ENCODE peak calls at places on chromosome 11, in seven cellular contexts. G is prostate gland; R is heart left ventricle; L is CD8-positive, alpha-beta T cell; X is astrocyte; M is colonic mucosa; K is fibroblast of lung. O is an unnamed sample. For H3K4me1, the result is how much of the 10 kb centered on the place peaks cover.

GRCh38 chr11:121426476-121427454 is 25.3 kb upstream of the SORL1 start:
- DNase-seq in G (no peak), R (peak), L (peak), X (no peak), M (peak), K (no peak), O (peak)

GRCh38 chr11:121770933-121771332 is 318.2 kb upstream of the SORL1-AS1 start:
- DNase-seq in G (no peak), R (no peak), L (no peak), X (no peak), M (no peak), K (peak), O (no peak)

GRCh38 chr11:77636738-77637344 is 753 bp downstream of the CLNS1A start:
- DNase-seq in G (no peak), R (no peak), L (no peak), X (no peak), M (no peak), K (no peak), O (no peak)

GRCh38 chr11:4865855-4866254 is 15.8 kb upstream of the OR51T1 start:
- DNase-seq in G (no peak), R (no peak), L (no peak), X (no peak), M (no peak), K (no peak), O (no peak)

GRCh38 chr11:119779195-119780071 is 50.4 kb upstream of the NECTIN1 start:
- DNase-seq in G (no peak), R (peak), L (no peak), X (no peak), M (no peak), K (no peak), O (no peak)

GRCh38 chr11:58963551-58964075 is 24.3 kb downstream of the GLYATL1 start:
- DNase-seq in G (peak), R (no peak), L (no peak), X (peak), M (no peak), K (peak), O (no peak)

GRCh38 chr11:10058356-10058755 is 235.7 kb downstream of the SBF2 start:
- DNase-seq in G (no peak), R (no peak), L (no peak), X (no peak), M (no peak), K (peak), O (no peak)

GRCh38 chr11:123391646-123392348 is 38.3 kb upstream of the GRAMD1B start:
- DNase-seq in G (no peak), R (no peak), L (no peak), X (no peak), M (no peak), K (no peak), O (no peak)

GRCh38 chr11:121671276-121672168 is 218.8 kb upstream of the SORL1-AS1 start:
- DNase-seq in G (no peak), R (no peak), L (no peak), X (peak), M (no peak), K (peak), O (no peak)

GRCh38 chr11:10441021-10441523 is 14.0 kb upstream of the AMPD3 start:
- DNase-seq in G (no peak), R (no peak), L (no peak), X (no peak), M (no peak), K (no peak), O (no peak)

GRCh38 chr11:640021-640706 is 3.1 kb downstream of the DRD4 start:
- DNase-seq in G (no peak), R (no peak), L (no peak), X (no peak), M (no peak), K (no peak), O (no peak)

GRCh38 chr11:28939381-28939780 is 831.2 kb downstream of the METTL15 start:
- DNase-seq in G (no peak), R (no peak), L (no peak), X (peak), M (no peak), K (no peak), O (no peak)

GRCh38 chr11:59463176-59463575 is 6.4 kb downstream of the OR4D6 start:
- DNase-seq in G (no peak), R (no peak), L (no peak), X (no peak), M (no peak), K (no peak), O (peak)

GRCh38 chr11:90134420-90135003 is at the start of gene NAALAD2:
- DNase-seq in G (peak), R (peak), L (no peak), X (peak), M (peak), K (peak), O (peak)

GRCh38 chr11:96741068-96741467 is 351.3 kb downstream of the JRKL start:
- DNase-seq in G (no peak), R (no peak), L (no peak), X (peak), M (no peak), K (peak), O (no peak)

GRCh38 chr11:43517518-43517917 is 158.8 kb downstream of the TTC17 start:
- DNase-seq in G (no peak), R (no peak), L (no peak), X (peak), M (no peak), K (no peak), O (no peak)

GRCh38 chr11:1301220-1302000 is 8.0 kb downstream of the TOLLIP start:
- DNase-seq in G (no peak), R (no peak), L (no peak), X (no peak), M (peak), K (no peak), O (no peak)

GRCh38 chr11:110991621-110992355 is 253.7 kb upstream of the POU2AF2 start:
- DNase-seq in G (no peak), R (no peak), L (no peak), X (peak), M (no peak), K (peak), O (no peak)

GRCh38 chr11:70170596-70171210 is 32.4 kb upstream of the FADD start:
- DNase-seq in G (no peak), R (no peak), L (no peak), X (no peak), M (no peak), K (no peak), O (no peak)

GRCh38 chr11:124194696-124195418 is 11.7 kb downstream of the OR10D3 start:
- DNase-seq in G (no peak), R (no peak), L (no peak), X (peak), M (peak), K (peak), O (peak)

GRCh38 chr11:134637091-134638015 is 225.3 kb upstream of the B3GAT1 start:
- DNase-seq in G (no peak), R (no peak), L (no peak), X (no peak), M (peak), K (no peak), O (no peak)

GRCh38 chr11:9663699-9664275 is at the start of gene SWAP70:
- DNase-seq in G (peak), R (peak), L (peak), X (peak), M (peak), K (peak), O (peak)

GRCh38 chr11:15863411-15863810 is 492.9 kb downstream of the SOX6 start:
- DNase-seq in G (no peak), R (no peak), L (no peak), X (no peak), M (no peak), K (peak), O (no peak)

GRCh38 chr11:22341582-22341919 is 3.4 kb downstream of the SLC17A6 start:
- DNase-seq in G (no peak), R (no peak), L (no peak), X (no peak), M (no peak), K (no peak), O (peak)

GRCh38 chr11:49995559-49995958 is 13.2 kb upstream of the OR4C12 start:
- DNase-seq in G (peak), R (peak), L (no peak), X (peak), M (peak), K (peak), O (no peak)

GRCh38 chr11:57249384-57250319 is 12.6 kb upstream of the APLNR start:
- DNase-seq in G (peak), R (peak), L (no peak), X (peak), M (peak), K (peak), O (peak)

GRCh38 chr11:2398664-2399355 is 1.7 kb upstream of the TSSC4 start:
- DNase-seq in G (no peak), R (no peak), L (no peak), X (no peak), M (no peak), K (no peak), O (no peak)

GRCh38 chr11:42951266-42951665 is 360.5 kb upstream of the API5 start:
- DNase-seq in G (peak), R (no peak), L (no peak), X (no peak), M (no peak), K (no peak), O (peak)

GRCh38 chr11:74929431-74930363 is 19.2 kb downstream of the XRRA1 start:
- DNase-seq in G (peak), R (peak), L (peak), X (peak), M (peak), K (peak), O (peak)

GRCh38 chr11:19422257-19422656 is 181.5 kb upstream of the E2F8 start:
- DNase-seq in G (no peak), R (no peak), L (no peak), X (no peak), M (no peak), K (no peak), O (no peak)

GRCh38 chr11:12215192-12215591 is 104.8 kb downstream of the MICAL2 start:
- DNase-seq in G (no peak), R (no peak), L (no peak), X (no peak), M (no peak), K (no peak), O (no peak)

GRCh38 chr11:106475181-106475580 is 397.7 kb downstream of the AASDHPPT start:
- DNase-seq in G (no peak), R (no peak), L (no peak), X (peak), M (no peak), K (no peak), O (no peak)

GRCh38 chr11:42806191-42806590 is 505.6 kb upstream of the API5 start:
- DNase-seq in G (no peak), R (no peak), L (no peak), X (no peak), M (no peak), K (no peak), O (no peak)

GRCh38 chr11:76609736-76610370 is 60.7 kb downstream of the LRRC32 start:
- DNase-seq in G (no peak), R (peak), L (no peak), X (peak), M (no peak), K (no peak), O (no peak)

DNA sequence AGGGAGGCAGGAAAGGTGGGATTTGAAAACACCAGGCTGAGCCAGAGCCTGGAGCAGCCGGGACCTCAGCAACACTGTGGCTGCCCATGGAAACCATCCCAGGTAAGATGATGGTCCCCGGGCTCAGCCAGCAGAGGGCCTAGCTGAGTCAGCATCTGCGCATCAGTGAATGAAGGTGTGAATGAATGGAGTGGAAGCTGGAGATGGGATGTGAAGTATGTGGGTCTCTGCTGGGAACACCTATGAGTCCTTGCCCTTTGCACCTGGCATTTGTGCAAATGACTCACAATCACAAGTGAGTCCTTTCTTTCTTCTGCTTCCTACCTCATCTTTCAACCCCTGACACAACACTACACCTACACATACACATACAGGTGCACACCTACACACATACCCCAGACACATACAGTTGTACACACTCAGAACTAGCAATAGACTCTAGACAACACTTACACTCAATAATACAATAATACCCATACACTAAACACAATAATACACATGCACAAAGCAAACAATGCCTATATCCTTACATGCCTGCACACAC is 62.8 kb upstream of the PRDM11 start:
- DNase-seq in G (no peak), R (no peak), L (no peak), X (no peak), M (peak), K (no peak), O (peak)
- TF ChIP-seq CTCF in G (no peak), R (peak), L (no peak), X (no peak), M (no peak), K (peak), O (no peak)

DNA sequence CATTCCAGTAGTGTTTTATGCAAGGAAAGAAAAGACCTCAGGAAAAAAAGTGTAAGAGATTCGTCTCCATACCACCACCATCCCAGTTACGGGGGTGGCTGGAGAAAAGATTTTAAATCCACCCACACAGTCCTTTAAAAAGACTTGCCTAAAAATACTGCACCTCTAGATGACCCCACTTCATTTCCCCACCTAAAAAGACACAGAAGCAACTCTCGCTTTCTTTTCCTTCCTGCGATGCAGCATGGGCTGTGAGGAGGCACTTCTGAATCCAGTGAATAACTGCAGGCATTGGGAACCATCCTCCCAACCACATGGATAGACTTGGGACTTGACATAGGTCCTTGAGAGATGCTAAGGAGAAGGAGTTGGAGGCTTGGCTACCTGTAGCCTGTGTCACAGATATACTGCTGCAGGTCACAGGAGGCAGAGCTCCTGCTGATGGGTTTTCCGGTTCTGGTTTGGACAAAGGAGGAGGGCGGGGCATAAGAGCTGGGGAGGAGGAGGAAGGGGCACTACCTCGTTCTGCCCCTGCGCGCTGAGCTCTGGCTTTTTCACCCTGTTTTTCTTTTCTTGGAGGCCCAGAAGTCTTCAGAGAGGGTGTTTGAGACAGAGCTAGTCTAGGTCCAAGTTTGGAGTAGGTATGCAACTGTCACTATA is 285.9 kb downstream of the NTM start:
- DNase-seq in G (no peak), R (no peak), L (no peak), X (no peak), M (no peak), K (no peak), O (no peak)
- H3K4me3 ChIP-seq in G (no peak), R (no peak), L (no peak), X (no peak), M (no peak), K (no peak), O (no peak)

GRCh38 chr11:6607190-6607635 is 3.6 kb downstream of the ILK start:
- DNase-seq in G (no peak), R (no peak), L (no peak), X (peak), M (peak), K (no peak), O (no peak)

GRCh38 chr11:6609502-6610015 is 2.5 kb downstream of the TAF10 start:
- DNase-seq in G (no peak), R (no peak), L (no peak), X (no peak), M (peak), K (no peak), O (no peak)

GRCh38 chr11:6606471-6607189 is 3.1 kb downstream of the ILK start:
- DNase-seq in G (peak), R (peak), L (peak), X (peak), M (peak), K (peak), O (peak)

GRCh38 chr11:6608726-6609501 is 3.1 kb downstream of the TAF10 start:
- DNase-seq in G (no peak), R (no peak), L (no peak), X (no peak), M (peak), K (no peak), O (no peak)

DNA sequence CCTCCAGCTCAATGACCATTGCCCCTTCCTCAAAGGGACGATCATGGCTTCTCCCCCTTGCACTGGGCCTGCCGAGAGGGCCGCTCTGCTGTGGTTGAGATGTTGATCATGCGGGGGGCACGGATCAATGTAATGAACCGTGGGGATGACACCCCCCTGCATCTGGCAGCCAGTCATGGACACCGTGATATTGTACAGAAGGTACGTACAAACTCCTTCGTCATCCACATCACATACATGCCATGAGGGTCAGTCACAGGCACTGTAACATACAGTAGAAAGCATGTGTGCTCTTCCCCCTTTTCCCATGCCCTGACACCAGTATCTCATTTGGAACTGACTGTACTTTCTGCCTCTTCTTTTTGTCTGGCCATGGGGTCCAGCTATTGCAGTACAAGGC is 4.0 kb downstream of the TAF10 start:
- DNase-seq in G (no peak), R (no peak), L (no peak), X (no peak), M (peak), K (no peak), O (no peak)
- H3K4me1 ChIP-seq in G (under half), R (under half), L (half or more), X (half or more), M (under half), K (under half), O (under half)

GRCh38 chr11:68956142-68956541 is 24.6 kb downstream of the MRGPRD start:
- DNase-seq in G (no peak), R (no peak), L (no peak), X (no peak), M (no peak), K (no peak), O (no peak)
- TF ChIP-seq CTCF in G (no peak), R (no peak), L (no peak), X (no peak), M (no peak), K (no peak), O (no peak)

GRCh38 chr11:64776425-64776824 is 1.9 kb downstream of the SF1 start:
- DNase-seq in G (no peak), R (no peak), L (no peak), X (no peak), M (no peak), K (no peak), O (no peak)
- H3K4me3 ChIP-seq in G (no peak), R (peak), L (peak), X (peak), M (peak), K (peak), O (no peak)

O was measured in mucosa of descending colon.